ENCODE peak calls at places on chromosome 21, in nine cellular contexts. K is PC-3; E is thoracic aorta; M is activated CD8-positive, alpha-beta memory T cell treated with anti-CD3 and anti-CD28 coated beads, Interleukin-2, amount 50 U/mL, for 48 hours; V is NCI-H82; Z is A172; C is ACHN; D is aorta; O is stimulated activated CD4-positive, alpha-beta T cell treated with anti-CD3 and anti-CD28 coated beads, Interleukin-15, amount 100 ng/mL, for 1 hour. A is an unnamed sample.
A peak's percentile ranks its signal among the peaks of the same experiment; 100 is the strongest.

GRCh38 chr21:37064841-37065240 is 8.0 kb downstream of the PIGP start:
- DNase-seq in K (no peak), D (no peak), O (no peak), C (no peak), V (no peak), E (no peak), Z (no peak), M (no peak), A (no peak)

GRCh38 chr21:41152149-41152548 is 15.8 kb upstream of the BACE2 start:
- DNase-seq in K (no peak), Z (no peak), O (no peak), D (no peak), V (no peak), C (no peak), M (no peak), E (no peak), A (no peak)

GRCh38 chr21:41593051-41593783 is 85.3 kb upstream of the TMPRSS2 start:
- DNase-seq in D (no peak), E (no peak), Z (no peak), V (no peak), C (no peak), K (no peak), O (no peak), M (peak; percentile 10), A (no peak)

GRCh38 chr21:25385912-25386474 is 221.3 kb downstream of the MRPL39 start:
- DNase-seq in C (peak; percentile 64), M (no peak), E (no peak), K (peak; percentile 90), D (no peak), V (peak; percentile 83), Z (peak; percentile 92), O (no peak), A (peak; percentile 68)

GRCh38 chr21:41621523-41621922 is 113.6 kb upstream of the TMPRSS2 start:
- DNase-seq in O (no peak), M (no peak), D (no peak), Z (no peak), K (no peak), V (no peak), E (no peak), C (no peak), A (no peak)

GRCh38 chr21:43194303-43195130 is 25.7 kb downstream of the CRYAA start:
- DNase-seq in O (no peak), Z (no peak), V (no peak), K (no peak), C (no peak), M (peak; percentile 35), E (no peak), D (no peak), A (peak; percentile 43)

GRCh38 chr21:26003428-26003827 is 167.1 kb downstream of the APP start:
- DNase-seq in M (no peak), Z (no peak), D (no peak), K (no peak), V (no peak), C (no peak), E (no peak), O (no peak), A (no peak)

GRCh38 chr21:37165606-37166005 is 92.6 kb downstream of the TTC3 start:
- DNase-seq in C (no peak), K (no peak), M (no peak), Z (no peak), D (no peak), V (no peak), E (no peak), O (no peak), A (no peak)

GRCh38 chr21:41759214-41759840 is 7.5 kb downstream of the RIPK4 start:
- DNase-seq in K (peak; percentile 51), M (no peak), V (peak; percentile 21), C (no peak), D (peak; percentile 36), Z (peak; percentile 74), O (no peak), E (no peak), A (no peak)

GRCh38 chr21:31471865-31472264 is 127.8 kb upstream of the TIAM1 start:
- DNase-seq in E (no peak), C (no peak), K (no peak), Z (no peak), M (no peak), V (no peak), D (no peak), O (no peak), A (no peak)

GRCh38 chr21:30769724-30770431 is 14.7 kb upstream of the KRTAP21-1 start:
- DNase-seq in E (no peak), D (no peak), C (no peak), Z (no peak), O (no peak), M (no peak), K (peak; percentile 50), V (no peak), A (no peak)

GRCh38 chr21:33230518-33231324 is 983 bp downstream of the IFNAR2 start:
- DNase-seq in M (peak; percentile 76), C (peak; percentile 53), K (peak; percentile 63), Z (peak; percentile 25), E (no peak), O (no peak), V (peak; percentile 77), D (peak; percentile 71), A (peak; percentile 64)

GRCh38 chr21:25949701-25950100 is 214.9 kb downstream of the GABPA start:
- DNase-seq in O (no peak), E (no peak), D (no peak), Z (no peak), V (no peak), K (no peak), C (no peak), M (no peak), A (no peak)

GRCh38 chr21:14533555-14534400 is 12.3 kb downstream of the SAMSN1 start:
- DNase-seq in D (no peak), K (peak; percentile 94), M (no peak), Z (peak; percentile 71), O (no peak), C (no peak), E (no peak), V (no peak), A (no peak)

GRCh38 chr21:22342855-22343254 is 1344.6 kb downstream of the NCAM2 start:
- DNase-seq in Z (no peak), K (no peak), E (no peak), V (no peak), M (no peak), O (no peak), C (no peak), D (no peak), A (no peak)

GRCh38 chr21:15444118-15444960 is 285.4 kb upstream of the USP25 start:
- DNase-seq in C (no peak), E (no peak), M (no peak), O (no peak), K (no peak), V (no peak), D (no peak), Z (peak; percentile 55), A (peak; percentile 67)

GRCh38 chr21:45151484-45152115 is 77.2 kb downstream of the ADARB1 start:
- DNase-seq in E (no peak), C (no peak), V (no peak), Z (no peak), M (no peak), D (peak; percentile 39), K (no peak), O (no peak), A (peak; percentile 53)

GRCh38 chr21:31108969-31109368 is 70.7 kb upstream of the KRTAP19-8 start:
- DNase-seq in M (no peak), D (no peak), C (peak; percentile 28), K (peak; percentile 45), V (peak; percentile 20), E (no peak), Z (peak; percentile 48), O (no peak), A (no peak)

GRCh38 chr21:15928196-15928595 is 198.4 kb downstream of the USP25 start:
- DNase-seq in D (no peak), V (no peak), O (no peak), K (no peak), M (no peak), C (no peak), E (no peak), Z (no peak), A (no peak)

GRCh38 chr21:17576080-17576835 is 36.4 kb downstream of the BTG3 start:
- DNase-seq in O (no peak), M (no peak), C (no peak), E (no peak), K (no peak), D (no peak), V (no peak), Z (peak; percentile 7), A (no peak)

GRCh38 chr21:39660596-39660995 is 47.9 kb downstream of the B3GALT5 start:
- DNase-seq in Z (peak; percentile 89), E (no peak), M (no peak), V (no peak), C (peak; percentile 76), D (peak; percentile 59), O (no peak), K (peak; percentile 61), A (peak; percentile 95)

GRCh38 chr21:38773108-38774061 is 32.3 kb upstream of the ETS2 start:
- DNase-seq in C (peak; percentile 28), E (peak; percentile 46), V (no peak), Z (peak; percentile 96), O (no peak), M (no peak), D (peak; percentile 75), K (peak; percentile 95), A (no peak)

GRCh38 chr21:36419996-36420395 is 34.8 kb downstream of the CHAF1B start:
- DNase-seq in O (no peak), E (peak; percentile 52), V (peak; percentile 84), Z (peak; percentile 93), M (peak; percentile 68), D (peak; percentile 91), K (peak; percentile 90), C (peak; percentile 83), A (peak; percentile 93)

GRCh38 chr21:31656199-31657095 is 3.0 kb upstream of the SOD1 start:
- DNase-seq in Z (peak; percentile 79), M (peak; percentile 76), K (peak; percentile 55), D (no peak), V (no peak), E (no peak), O (no peak), C (peak; percentile 26), A (no peak)

GRCh38 chr21:25855591-25855990 is 120.8 kb downstream of the GABPA start:
- DNase-seq in D (no peak), M (no peak), C (no peak), E (no peak), O (no peak), V (no peak), K (no peak), Z (no peak), A (no peak)

GRCh38 chr21:41098481-41098880 is 69.5 kb upstream of the BACE2 start:
- DNase-seq in C (no peak), D (no peak), V (no peak), K (no peak), M (no peak), E (no peak), O (no peak), Z (no peak), A (no peak)

GRCh38 chr21:38995755-38996154 is 187.5 kb downstream of the PSMG1 start:
- DNase-seq in O (no peak), D (no peak), Z (no peak), V (no peak), C (no peak), K (no peak), M (no peak), E (no peak), A (no peak)

A was measured in islet precursor cell.